ENCODE peak calls at places on chromosomes 12 and 14, in five cellular contexts. M is AML-193, R is neural crest cell, P is kidney tubule cell, N is mucosa of descending colon. F is an unnamed sample.

GRCh38 chr12:80364056-80364455 is 80.0 kb upstream of the PTPRQ start:
- DNase-seq in M (no peak), R (no peak), P (peak), N (no peak), F (no peak)

GRCh38 chr14:81247271-81247766 is 26.6 kb upstream of the GTF2A1 start:
- DNase-seq in M (no peak), R (no peak), P (peak), N (no peak), F (no peak)

GRCh38 chr12:93571360-93571853 is 1.1 kb upstream of the SOCS2 start:
- DNase-seq in M (no peak), R (peak), P (peak), N (peak), F (peak)

GRCh38 chr12:49253033-49253623 is 11.8 kb upstream of the TUBA1C start:
- DNase-seq in M (no peak), R (no peak), P (peak), N (no peak), F (no peak)

GRCh38 chr12:67471810-67472209 is 176.7 kb upstream of the DYRK2 start:
- DNase-seq in M (no peak), R (no peak), P (no peak), N (no peak), F (no peak)

GRCh38 chr12:53214687-53215455 is 7.8 kb upstream of the ITGB7 start:
- DNase-seq in M (no peak), R (no peak), P (no peak), N (peak), F (no peak)

GRCh38 chr14:33642080-33642479 is 308.8 kb downstream of the EGLN3 start:
- DNase-seq in M (no peak), R (no peak), P (no peak), N (no peak), F (no peak)

GRCh38 chr14:103522028-103522581 is 525 bp downstream of the CKB start:
- DNase-seq in M (no peak), R (no peak), P (no peak), N (peak), F (peak)

GRCh38 chr12:32891956-32892355 is 4.6 kb downstream of the PKP2 start:
- DNase-seq in M (no peak), R (no peak), P (peak), N (no peak), F (no peak)

GRCh38 chr12:16880864-16881285 is 274.9 kb upstream of the LMO3 start:
- DNase-seq in M (no peak), R (no peak), P (peak), N (peak), F (peak)

GRCh38 chr14:92280554-92281262 is 42.3 kb upstream of the SLC24A4 start:
- DNase-seq in M (no peak), R (no peak), P (no peak), N (no peak), F (no peak)

GRCh38 chr12:93743229-93743998 is 66.2 kb downstream of the CRADD start:
- DNase-seq in M (no peak), R (no peak), P (no peak), N (no peak), F (no peak)

GRCh38 chr14:106586098-106586704 is 1059.8 kb downstream of the TMEM121 start:
- DNase-seq in M (peak), R (no peak), P (peak), N (peak), F (peak)

GRCh38 chr14:101711041-101711861 is 50.3 kb upstream of the PPP2R5C start:
- DNase-seq in M (no peak), R (no peak), P (no peak), N (no peak), F (no peak)

GRCh38 chr12:94099191-94099983 is 49.0 kb upstream of the PLXNC1 start:
- DNase-seq in M (no peak), R (no peak), P (no peak), N (no peak), F (no peak)

GRCh38 chr14:79279645-79280399 is 931.5 kb downstream of the DIO2 start:
- DNase-seq in M (no peak), R (peak), P (peak), N (peak), F (no peak)

GRCh38 chr12:87704374-87704773 is 324.8 kb downstream of the C12orf50 start:
- DNase-seq in M (no peak), R (no peak), P (no peak), N (no peak), F (no peak)

GRCh38 chr12:1935700-1936378 is 17.4 kb upstream of the CACNA2D4 start:
- DNase-seq in M (no peak), R (no peak), P (no peak), N (peak), F (peak)

GRCh38 chr12:74689071-74689655 is 151.5 kb downstream of the ATXN7L3B start:
- DNase-seq in M (peak), R (no peak), P (peak), N (no peak), F (no peak)

GRCh38 chr14:71932229-71932951 is at the start of gene RGS6:
- DNase-seq in M (no peak), R (peak), P (peak), N (peak), F (peak)

GRCh38 chr14:61090432-61091216 is 109.6 kb downstream of the SLC38A6 start:
- DNase-seq in M (no peak), R (no peak), P (no peak), N (no peak), F (no peak)

GRCh38 chr14:32561520-32561919 is 232.4 kb downstream of the AKAP6 start:
- DNase-seq in M (no peak), R (no peak), P (peak), N (no peak), F (no peak)

GRCh38 chr12:81167694-81168093 is 89.8 kb downstream of the ACSS3 start:
- DNase-seq in M (no peak), R (no peak), P (peak), N (no peak), F (no peak)

GRCh38 chr14:39974036-39974435 is 541.8 kb upstream of the FBXO33 start:
- DNase-seq in M (no peak), R (no peak), P (peak), N (no peak), F (no peak)

GRCh38 chr12:108430245-108430644 is 84.8 kb upstream of the FICD start:
- DNase-seq in M (no peak), R (no peak), P (peak), N (no peak), F (no peak)

GRCh38 chr12:32755051-32755653 is 545 bp downstream of the YARS2 start:
- DNase-seq in M (peak), R (peak), P (peak), N (peak), F (peak)

GRCh38 chr14:91873476-91874265 is 6.3 kb upstream of the TC2N start:
- DNase-seq in M (no peak), R (no peak), P (peak), N (peak), F (no peak)

GRCh38 chr12:130336723-130337475 is 788 bp upstream of the PIWIL1 start:
- DNase-seq in M (no peak), R (no peak), P (no peak), N (peak), F (peak)

GRCh38 chr12:123111498-123112165 is 39.3 kb downstream of the PITPNM2 start:
- DNase-seq in M (no peak), R (no peak), P (no peak), N (no peak), F (no peak)

GRCh38 chr14:76227450-76228050 is 75.8 kb downstream of the GPATCH2L start:
- DNase-seq in M (peak), R (no peak), P (no peak), N (no peak), F (no peak)

GRCh38 chr14:34234258-34234657 is 227.8 kb downstream of the SPTSSA start:
- DNase-seq in M (no peak), R (no peak), P (no peak), N (no peak), F (no peak)

GRCh38 chr14:105153739-105154475 is 14.7 kb downstream of the JAG2 start:
- DNase-seq in M (no peak), R (no peak), P (no peak), N (no peak), F (no peak)

F was measured in left colon.